ENCODE peak calls at places on chromosomes 12 and 14, in seven cellular contexts. N is stomach; M is cardiac muscle cell; W is left lung; Z is lower lobe of right lung; S is sigmoid colon; I is effector memory CD4-positive, alpha-beta T cell. F is an unnamed sample. For H3K4me1, the result is how much of the 10 kb centered on the place peaks cover.

GRCh38 chr14:101972126-101972785 is 7.9 kb downstream of the DYNC1H1 start:
- DNase-seq in I (no peak), S (peak), Z (peak), M (no peak), N (peak), W (peak), F (peak)

GRCh38 chr14:22520235-22520634 is 68.8 kb downstream of the DAD1 start:
- DNase-seq in I (no peak), S (no peak), N (no peak), M (no peak), W (no peak), Z (no peak), F (peak)

GRCh38 chr12:52433501-52434095 is 573 bp downstream of the KRT75 start:
- DNase-seq in N (no peak), I (no peak), M (no peak), Z (no peak), S (no peak), W (no peak), F (no peak)

GRCh38 chr12:3076730-3077571 is at the start of gene TSPAN9:
- DNase-seq in Z (peak), I (peak), W (peak), N (peak), S (peak), M (peak), F (peak)

GRCh38 chr14:95460647-95461478 is 55.6 kb downstream of the SYNE3 start:
- DNase-seq in Z (no peak), W (no peak), I (no peak), S (peak), M (peak), N (no peak), F (peak)

GRCh38 chr14:74616996-74617700 is 5.1 kb upstream of the LTBP2 start:
- DNase-seq in Z (no peak), I (no peak), N (no peak), M (no peak), W (no peak), S (no peak), F (peak)

GRCh38 chr14:96055753-96056508 is 16.8 kb downstream of the C14orf132 start:
- DNase-seq in W (no peak), I (no peak), M (no peak), S (no peak), N (peak), Z (no peak), F (no peak)

GRCh38 chr12:49330631-49331359 is 6.2 kb downstream of the C1QL4 start:
- DNase-seq in W (no peak), Z (no peak), I (no peak), S (peak), M (no peak), N (peak), F (no peak)

GRCh38 chr12:31874961-31875608 is 84.1 kb upstream of the RESF1 start:
- DNase-seq in S (peak), W (peak), Z (peak), N (peak), M (no peak), I (peak), F (peak)

GRCh38 chr12:20601668-20602280 is 93.4 kb upstream of the SLCO1C1 start:
- DNase-seq in W (no peak), Z (no peak), I (no peak), M (peak), N (no peak), S (no peak), F (peak)

DNA sequence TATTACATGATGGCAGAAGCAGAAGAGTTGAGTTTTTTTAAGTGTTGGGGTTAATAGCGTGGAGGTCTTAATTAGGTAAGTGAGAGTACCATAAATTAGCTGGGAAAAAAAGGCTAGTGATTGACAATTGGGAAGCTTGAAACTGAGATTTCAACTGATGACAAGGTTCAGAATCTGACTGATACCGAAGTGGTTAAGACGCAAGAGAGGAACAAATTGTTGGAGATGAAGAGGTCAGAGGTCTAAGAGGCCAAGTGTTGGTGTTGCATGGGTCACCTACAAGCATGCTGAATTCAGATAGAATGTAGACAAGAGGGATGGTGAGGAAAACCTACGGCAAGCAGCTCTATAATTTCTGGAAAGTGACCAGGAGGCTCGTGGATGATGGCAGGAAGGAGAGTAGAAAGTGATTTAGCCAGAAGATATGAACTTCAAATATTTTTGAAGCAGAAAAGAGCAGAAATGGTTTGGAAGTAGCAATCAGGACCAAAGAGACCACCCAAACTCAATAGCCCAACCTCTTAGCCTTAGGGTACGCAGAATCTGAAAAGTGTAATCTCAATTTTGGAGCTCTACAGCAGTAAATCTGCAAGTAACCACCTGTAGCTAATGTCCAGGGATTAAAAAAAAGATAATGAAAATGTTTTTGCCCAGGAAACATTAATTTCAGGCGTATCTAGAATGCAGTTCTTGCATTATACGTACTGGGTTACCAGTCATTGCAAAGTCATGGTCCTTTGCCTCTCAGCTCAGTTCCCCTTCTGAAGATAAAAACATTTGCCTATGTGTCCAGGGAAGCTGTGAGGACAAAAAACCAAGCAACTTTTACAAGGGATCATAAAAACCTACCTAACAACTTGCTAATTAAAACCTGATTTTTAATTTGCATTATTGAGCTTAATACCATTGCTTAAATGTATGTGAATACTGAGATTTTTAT is 1.7 kb upstream of the TMPO start:
- DNase-seq in S (no peak), N (no peak), Z (no peak), I (no peak), W (no peak), M (no peak), F (no peak)
- H3K4me3 ChIP-seq in S (no peak), N (peak), Z (peak), I (no peak), W (peak), M (peak), F (no peak)

GRCh38 chr12:122079532-122080081 is 1.1 kb downstream of the MLXIP start:
- DNase-seq in S (peak), I (no peak), Z (no peak), N (no peak), M (no peak), W (no peak), F (no peak)

GRCh38 chr12:122082621-122083356 is 4.2 kb downstream of the MLXIP start:
- DNase-seq in Z (no peak), S (no peak), I (no peak), W (peak), M (no peak), N (no peak), F (no peak)

GRCh38 chr12:122080149-122081107 is 1.9 kb downstream of the MLXIP start:
- DNase-seq in M (no peak), Z (peak), N (peak), W (peak), I (no peak), S (peak), F (peak)

GRCh38 chr12:122081697-122082221 is 3.2 kb downstream of the MLXIP start:
- DNase-seq in M (no peak), S (peak), N (no peak), Z (no peak), W (peak), I (no peak), F (no peak)

GRCh38 chr12:122081108-122081696 is 2.6 kb downstream of the MLXIP start:
- DNase-seq in M (no peak), I (no peak), Z (no peak), S (no peak), N (no peak), W (peak), F (no peak)
- H3K4me1 ChIP-seq in M (under half), I (under half), Z (half or more), S (half or more), N (under half), W (under half), F (under half)

DNA sequence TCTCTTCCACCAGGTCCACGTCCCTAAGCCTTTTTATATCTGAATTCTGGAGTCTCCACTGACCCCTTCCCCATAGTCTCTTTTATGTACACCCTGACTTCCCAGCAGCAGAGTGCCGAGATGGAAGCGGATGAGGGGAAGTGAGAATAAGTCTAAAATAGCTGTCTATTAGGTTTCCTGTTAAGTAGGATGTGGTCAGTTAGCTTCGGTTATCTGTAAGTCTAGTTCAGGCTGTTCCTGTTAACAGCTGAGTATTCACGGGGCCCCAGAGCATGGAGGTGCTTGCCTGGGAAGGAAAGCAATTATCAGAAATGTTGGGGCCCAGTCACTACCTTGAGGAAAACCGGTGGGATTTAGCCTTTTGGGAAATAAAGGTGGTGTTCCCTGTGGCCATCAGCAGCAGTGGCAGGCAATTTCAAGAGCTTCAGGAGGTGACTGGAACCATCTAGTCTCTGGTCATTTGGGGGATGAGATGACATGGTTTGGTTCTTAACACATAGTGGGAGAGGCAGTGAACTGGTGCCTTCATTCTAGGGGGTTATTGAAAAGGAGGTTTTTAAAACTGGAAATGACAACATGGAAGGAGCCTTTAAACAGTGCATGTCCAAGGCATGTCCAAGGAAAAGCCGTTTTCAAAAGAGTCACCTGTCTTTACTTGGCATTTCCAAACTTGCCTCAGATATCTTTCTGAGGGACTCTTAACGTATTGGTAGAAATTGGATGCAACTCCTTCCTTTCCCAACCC is 21.8 kb downstream of the CHST11 start:
- DNase-seq in S (no peak), W (no peak), Z (peak), I (no peak), M (no peak), N (no peak), F (no peak)
- H3K4me3 ChIP-seq in S (no peak), W (peak), Z (peak), I (peak), M (no peak), N (no peak), F (no peak)

DNA sequence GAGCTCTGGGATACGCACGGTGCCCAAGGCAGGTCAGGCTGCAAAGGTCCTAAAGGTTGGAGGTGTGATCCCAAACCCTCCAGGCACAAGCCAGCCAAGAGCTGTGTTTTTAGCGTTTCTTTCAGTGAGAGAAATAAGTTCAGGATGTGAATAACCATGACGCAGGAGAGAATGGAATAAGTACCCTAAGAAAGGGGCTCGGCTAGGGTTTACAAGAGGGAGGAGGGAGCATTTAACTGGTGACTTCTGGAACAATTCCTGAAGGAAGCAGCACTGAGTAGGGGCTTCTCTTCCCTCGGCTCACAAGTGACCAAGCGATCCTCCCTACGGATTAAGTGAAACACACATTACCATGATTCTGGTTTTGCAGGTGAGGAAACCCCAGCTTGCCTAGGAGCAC is 29.4 kb downstream of the SSH1 start:
- DNase-seq in W (no peak), N (no peak), Z (no peak), M (no peak), I (no peak), S (no peak), F (no peak)
- H3K4me1 ChIP-seq in W (under half), N (under half), Z (half or more), M (under half), I (under half), S (half or more), F (half or more)

GRCh38 chr14:99229654-99230215 is 42.3 kb downstream of the BCL11B start:
- DNase-seq in Z (no peak), N (no peak), S (no peak), W (no peak), M (no peak), I (no peak), F (peak)

GRCh38 chr14:99224116-99224910 is 47.7 kb downstream of the BCL11B start:
- DNase-seq in W (no peak), M (no peak), Z (no peak), S (no peak), I (no peak), N (no peak), F (no peak)

GRCh38 chr14:99224948-99225347 is 47.0 kb downstream of the BCL11B start:
- DNase-seq in S (no peak), I (no peak), Z (no peak), W (no peak), M (no peak), N (no peak), F (no peak)

GRCh38 chr14:99226687-99227086 is 45.3 kb downstream of the BCL11B start:
- DNase-seq in Z (no peak), I (no peak), N (no peak), M (no peak), S (no peak), W (no peak), F (no peak)

DNA sequence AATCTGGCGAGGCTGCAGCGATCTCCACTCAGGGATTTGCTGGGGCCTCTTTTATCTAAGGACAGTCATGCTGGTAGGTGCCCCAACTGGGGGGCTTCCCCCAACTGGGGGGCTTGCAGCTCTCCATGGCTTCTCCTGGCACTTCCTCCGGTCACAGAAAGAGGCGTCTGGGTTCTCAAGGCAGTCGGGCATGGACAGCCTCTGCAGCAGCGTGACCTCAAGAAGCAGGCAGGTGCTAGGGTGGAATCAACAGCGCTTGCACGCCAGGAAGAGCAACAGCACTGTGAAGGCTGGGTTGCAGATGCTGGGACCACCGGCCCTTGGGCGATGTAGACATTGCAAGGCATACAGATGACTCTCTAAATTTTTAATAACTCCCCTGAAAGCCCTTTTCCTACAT is 46.2 kb downstream of the BCL11B start:
- DNase-seq in Z (no peak), I (no peak), W (no peak), N (no peak), M (no peak), S (no peak), F (no peak)
- H3K4me3 ChIP-seq in Z (no peak), I (no peak), W (no peak), N (no peak), M (no peak), S (no peak), F (no peak)

F was measured in astrocyte.